ENCODE peak calls at places on chromosomes 4 and X, in four cellular contexts. F is HL-60, B is GM12878, K is K562. J is an unnamed sample.

GRCh38 chr4:2364654-2365053 is 53.8 kb downstream of the ZFYVE28 start:
- DNase-seq in F (no peak), K (peak; percentile 95), B (no peak), J (no peak)

GRCh38 chrX:51641421-51642021 is 22.8 kb upstream of the CENPVL3 start:
- DNase-seq in B (no peak), K (peak; percentile 9), F (no peak), J (peak; percentile 16)

GRCh38 chr4:88333741-88334405 is 44.8 kb upstream of the HERC6 start:
- DNase-seq in K (no peak), B (no peak), F (no peak), J (no peak)

GRCh38 chr4:141571793-141572192 is 64.6 kb upstream of the IL15 start:
- DNase-seq in F (no peak), K (no peak), B (no peak), J (no peak)

GRCh38 chrX:40326186-40326965 is 228.6 kb upstream of the BCOR start:
- DNase-seq in K (no peak), B (no peak), F (no peak), J (no peak)

GRCh38 chr4:76002176-76002575 is 5.1 kb downstream of the CXCL9 start:
- DNase-seq in K (no peak), B (no peak), F (peak; percentile 56), J (no peak)

GRCh38 chr4:41160010-41160789 is 54.1 kb downstream of the APBB2 start:
- DNase-seq in F (no peak), B (no peak), K (no peak), J (no peak)

GRCh38 chr4:148874331-148874730 is 432.1 kb upstream of the NR3C2 start:
- DNase-seq in B (no peak), F (no peak), K (no peak), J (no peak)

GRCh38 chr4:8202526-8203375 is 3.7 kb downstream of the SH3TC1 start:
- DNase-seq in K (no peak), F (no peak), B (no peak), J (no peak)

GRCh38 chr4:75723117-75723801 is 1.1 kb upstream of the USO1 start:
- DNase-seq in K (no peak), B (no peak), F (no peak), J (no peak)

GRCh38 chr4:147103403-147103946 is 157.8 kb upstream of the TTC29 start:
- DNase-seq in F (no peak), B (no peak), K (no peak), J (no peak)

GRCh38 chr4:104486702-104487101 is 8.0 kb downstream of the CXXC4 start:
- DNase-seq in F (no peak), B (no peak), K (no peak), J (no peak)

GRCh38 chr4:6546091-6546490 is 28.9 kb upstream of the MAN2B2 start:
- DNase-seq in K (no peak), F (no peak), B (no peak), J (no peak)

GRCh38 chr4:85784947-85785346 is 310.0 kb downstream of the ARHGAP24 start:
- DNase-seq in K (no peak), F (no peak), B (no peak), J (no peak)

GRCh38 chr4:89307446-89308160 is at the start of gene GPRIN3:
- DNase-seq in K (no peak), B (no peak), F (no peak), J (no peak)

GRCh38 chr4:20299515-20299914 is 47.8 kb downstream of the SLIT2 start:
- DNase-seq in K (no peak), B (no peak), F (no peak), J (no peak)

GRCh38 chrX:48569958-48570357 is 4.3 kb upstream of the RBM3 start:
- DNase-seq in F (no peak), B (peak; percentile 52), K (no peak), J (no peak)

GRCh38 chrX:131264053-131264452 is 25.1 kb downstream of the IGSF1 start:
- DNase-seq in K (no peak), B (no peak), F (no peak), J (no peak)

GRCh38 chrX:12412561-12412960 is 274.3 kb downstream of the FRMPD4 start:
- DNase-seq in K (no peak), F (no peak), B (no peak), J (no peak)

GRCh38 chr4:147581601-147582350 is 35.4 kb upstream of the TMEM184C start:
- DNase-seq in B (no peak), K (peak; percentile 17), F (no peak), J (no peak)

GRCh38 chr4:5971077-5971447 is 47.2 kb downstream of the C4orf50 start:
- DNase-seq in B (no peak), K (peak; percentile 27), F (no peak), J (no peak)

GRCh38 chr4:63717384-63717783 is 691.9 kb downstream of the TECRL start:
- DNase-seq in K (peak; percentile 10), F (no peak), B (peak; percentile 3), J (no peak)

GRCh38 chr4:156154978-156155377 is 201.3 kb upstream of the CTSO start:
- DNase-seq in B (no peak), K (no peak), F (no peak), J (no peak)

GRCh38 chrX:9558615-9559014 is 93.8 kb downstream of the TBL1X start:
- DNase-seq in K (no peak), B (no peak), F (no peak), J (no peak)

GRCh38 chr4:104420766-104421165 is 73.9 kb downstream of the CXXC4 start:
- DNase-seq in K (no peak), B (no peak), F (no peak), J (no peak)

GRCh38 chrX:49250578-49250977 is 13.9 kb downstream of the FOXP3 start:
- DNase-seq in K (no peak), F (no peak), B (no peak), J (no peak)

GRCh38 chr4:73213917-73214663 is 44.5 kb downstream of the ANKRD17 start:
- DNase-seq in K (no peak), F (no peak), B (no peak), J (no peak)

GRCh38 chrX:3026074-3026588 is 15.1 kb upstream of the ARSF start:
- DNase-seq in F (no peak), K (no peak), B (no peak), J (no peak)

GRCh38 chr4:153276966-153277365 is 67.5 kb upstream of the MND1 start:
- DNase-seq in B (no peak), F (no peak), K (no peak), J (no peak)

GRCh38 chr4:124839786-124840390 is 127.4 kb upstream of the ANKRD50 start:
- DNase-seq in B (no peak), K (no peak), F (no peak), J (no peak)

GRCh38 chrX:72666451-72666850 is 47.7 kb downstream of the PHKA1 start:
- DNase-seq in B (no peak), F (no peak), K (no peak), J (no peak)
- TF ChIP-seq POLR2AphosphoS5 in B (no peak), F (no peak), K (no peak), J (no peak)

DNA sequence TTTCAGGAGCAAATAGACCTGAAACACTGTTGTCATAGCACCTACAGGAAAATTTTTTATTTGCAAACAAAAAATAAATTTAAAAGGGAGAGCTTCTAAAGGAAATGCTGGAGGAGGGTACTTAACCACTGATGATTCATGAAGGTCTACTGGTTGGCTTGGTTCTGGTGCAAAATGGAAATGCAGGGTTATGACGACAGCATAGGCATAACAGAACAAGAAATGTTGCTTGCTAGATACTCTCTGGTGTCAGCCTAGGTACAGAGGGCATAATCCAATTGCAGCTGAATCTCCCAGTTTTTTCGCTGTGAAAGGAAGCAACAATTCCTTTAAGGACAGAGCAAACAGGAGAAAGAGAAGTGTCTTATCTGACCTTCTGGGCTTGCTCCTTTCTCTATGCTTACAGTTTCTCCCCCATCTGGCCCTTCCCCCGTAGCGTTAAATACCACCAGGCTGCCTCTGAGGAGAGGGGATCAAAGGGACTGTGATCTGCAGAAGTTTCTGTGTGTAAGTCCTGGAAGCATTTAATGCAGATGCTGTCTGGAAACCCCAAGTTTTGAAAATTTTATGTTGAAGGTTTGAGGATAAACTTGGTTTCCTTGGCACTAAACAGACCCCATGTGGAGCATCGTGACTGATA is 23.7 kb upstream of the CASK start:
- DNase-seq in B (no peak), F (no peak), K (no peak), J (no peak)
- TF ChIP-seq SPI1 in B (no peak), F (no peak), K (no peak), J (no peak)

GRCh38 chr4:183098080-183098722 is 856 bp upstream of the WWC2 start:
- DNase-seq in K (peak; percentile 61), F (no peak), B (no peak), J (peak; percentile 38)
- TF ChIP-seq POLR2AphosphoS5 in K (no peak), F (no peak), B (no peak), J (no peak)

GRCh38 chrX:33339219-33339618 is 127.9 kb upstream of the DMD start:
- DNase-seq in K (no peak), F (no peak), B (no peak), J (no peak)
- TF ChIP-seq SPI1 in K (no peak), F (no peak), B (no peak), J (no peak)

DNA sequence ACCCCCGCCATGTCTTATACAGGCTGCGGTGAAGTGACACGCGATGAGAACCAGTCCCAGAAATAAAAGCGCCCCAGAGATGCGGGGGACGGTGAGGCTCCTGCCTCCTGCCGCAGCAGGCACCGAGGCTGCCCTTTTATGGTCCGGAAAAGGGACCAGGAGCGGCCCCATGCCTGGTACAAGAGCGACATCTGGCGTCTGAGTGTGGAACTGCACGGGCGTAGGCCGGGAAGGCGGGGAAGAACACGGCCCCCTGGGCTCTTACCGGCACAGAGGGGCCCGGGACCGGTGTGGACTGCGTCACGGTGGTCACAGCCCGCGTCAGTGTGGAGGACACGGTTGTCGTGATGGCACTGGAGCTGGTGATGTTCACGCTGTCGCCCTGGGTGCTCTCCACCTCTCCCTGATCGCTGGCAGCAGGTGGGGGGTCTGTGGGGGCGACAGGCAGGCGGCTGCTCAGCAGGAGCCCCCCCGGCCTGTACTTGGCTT is 8.9 kb upstream of the RENBP start:
- DNase-seq in F (no peak), K (peak; percentile 61), B (no peak), J (peak; percentile 81)
- TF ChIP-seq POLR2AphosphoS5 in F (no peak), K (no peak), B (peak; percentile 36), J (peak; percentile 56)

DNA sequence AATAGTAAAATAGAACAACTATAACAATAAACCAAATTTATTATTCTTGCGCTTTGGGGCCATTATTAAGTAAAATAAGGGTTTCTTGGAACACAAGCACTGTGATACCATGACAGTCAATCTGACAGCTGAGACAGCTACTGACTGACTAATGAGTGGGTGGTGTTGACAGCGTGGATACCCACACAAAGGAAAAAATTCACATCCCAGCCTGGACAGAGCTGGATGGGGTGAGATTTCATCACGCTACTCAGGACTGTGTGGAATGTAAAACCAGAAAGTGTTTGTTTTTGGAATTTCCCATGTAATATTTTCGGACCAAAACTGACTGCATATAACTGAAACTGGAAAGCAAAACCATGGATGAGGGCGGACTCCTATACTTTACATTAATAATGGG is 48.8 kb downstream of the IGFBP7 start:
- DNase-seq in K (no peak), F (no peak), B (no peak), J (no peak)
- TF ChIP-seq SPI1 in K (no peak), F (no peak), B (no peak), J (no peak)